ENCODE peak calls at places on chromosomes 16 and 17, in seven cellular contexts. J is anterior cingulate cortex; B is stimulated activated CD8-positive, alpha-beta memory T cell treated with anti-CD3 and anti-CD28 coated beads, Interleukin-4, amount 100 ng/mL, for 1 hour; X is NCI-H2081; E is cardiac muscle cell; C is stimulated activated CD4-positive, alpha-beta T cell treated with anti-CD3 and anti-CD28 coated beads, Interleukin-2, amount 100 ng/mL, for 24 hours; A is IMR-90. M is an unnamed sample.

GRCh38 chr17:29593546-29594440 is 861 bp downstream of the ANKRD13B start:
- DNase-seq in J (no peak), B (no peak), X (peak), E (peak), C (no peak), A (peak), M (no peak)

GRCh38 chr16:81711609-81712329 is 67.3 kb upstream of the PLCG2 start:
- DNase-seq in J (no peak), B (no peak), X (no peak), E (no peak), C (no peak), A (peak), M (no peak)

GRCh38 chr16:30078744-30079143 is 3.0 kb downstream of the PPP4C start:
- DNase-seq in J (no peak), B (no peak), X (no peak), E (no peak), C (no peak), A (no peak), M (no peak)

GRCh38 chr17:15351925-15352324 is 10.5 kb upstream of the TEKT3 start:
- DNase-seq in J (no peak), B (no peak), X (no peak), E (no peak), C (no peak), A (peak), M (no peak)

GRCh38 chr16:84700518-84701277 is 898 bp downstream of the USP10 start:
- DNase-seq in J (no peak), B (peak), X (no peak), E (peak), C (peak), A (peak), M (no peak)

GRCh38 chr16:62010186-62010585 is 26.1 kb downstream of the CDH8 start:
- DNase-seq in J (no peak), B (no peak), X (peak), E (no peak), C (no peak), A (no peak), M (no peak)

GRCh38 chr16:85401917-85402766 is 211.0 kb upstream of the GSE1 start:
- DNase-seq in J (no peak), B (no peak), X (no peak), E (no peak), C (no peak), A (no peak), M (no peak)

GRCh38 chr17:42285346-42286050 is 2.8 kb upstream of the STAT5A start:
- DNase-seq in J (no peak), B (no peak), X (no peak), E (no peak), C (no peak), A (no peak), M (no peak)

GRCh38 chr17:29930399-29931010 is 477 bp upstream of the SSH2 start:
- DNase-seq in J (no peak), B (no peak), X (no peak), E (peak), C (no peak), A (peak), M (no peak)

GRCh38 chr16:2852731-2853507 is 5.1 kb downstream of the PRSS22 start:
- DNase-seq in J (no peak), B (no peak), X (no peak), E (no peak), C (no peak), A (no peak), M (no peak)

GRCh38 chr16:9090101-9090959 is 1.1 kb upstream of the HAPSTR1 start:
- DNase-seq in J (peak), B (no peak), X (no peak), E (peak), C (peak), A (no peak), M (no peak)

GRCh38 chr17:75783803-75784472 is 668 bp upstream of the UNK start:
- DNase-seq in J (no peak), B (no peak), X (peak), E (no peak), C (peak), A (no peak), M (no peak)

GRCh38 chr17:74994440-74994839 is 7.0 kb downstream of the CDR2L start:
- DNase-seq in J (no peak), B (no peak), X (no peak), E (no peak), C (no peak), A (peak), M (no peak)

GRCh38 chr17:10337976-10338375 is 34.8 kb downstream of the MYH13 start:
- DNase-seq in J (no peak), B (no peak), X (no peak), E (no peak), C (no peak), A (peak), M (no peak)

GRCh38 chr17:4806770-4807533 is at the start of gene PLD2:
- DNase-seq in J (peak), B (peak), X (peak), E (peak), C (peak), A (peak), M (no peak)

GRCh38 chr16:72372646-72373045 is 200.7 kb upstream of the PMFBP1 start:
- DNase-seq in J (no peak), B (no peak), X (no peak), E (no peak), C (no peak), A (no peak), M (no peak)